ENCODE peak calls at places on chromosome 12, in seven cellular contexts. S is IMR-90; C is CD8-positive, alpha-beta T cell; J is HEK293T; Y is M059J; P is HL-60; V is left lobe of liver. Q is an unnamed sample.

GRCh38 chr12:131105736-131106356 is 152.1 kb downstream of the ADGRD1 start:
- DNase-seq in C (peak), Y (no peak), J (no peak), S (no peak), V (no peak), P (no peak), Q (no peak)

GRCh38 chr12:108196921-108197320 is 67.8 kb downstream of the WSCD2 start:
- DNase-seq in V (no peak), P (no peak), C (no peak), S (no peak), J (no peak), Y (no peak), Q (no peak)

GRCh38 chr12:67069451-67070306 is 199.5 kb upstream of the CAND1 start:
- DNase-seq in P (peak), V (no peak), C (no peak), S (no peak), Y (peak), J (peak), Q (peak)

GRCh38 chr12:15152456-15152855 is 68.8 kb downstream of the RERG start:
- DNase-seq in S (no peak), V (no peak), J (no peak), P (no peak), C (no peak), Y (no peak), Q (peak)

GRCh38 chr12:114481200-114481535 is 75.2 kb upstream of the TBX5 start:
- DNase-seq in S (no peak), Y (no peak), J (no peak), C (no peak), P (no peak), V (no peak), Q (no peak)

GRCh38 chr12:2669560-2669959 is 125.2 kb upstream of the FKBP4 start:
- DNase-seq in S (no peak), J (no peak), P (no peak), C (no peak), V (peak), Y (no peak), Q (no peak)

GRCh38 chr12:32501835-32502333 is 102.5 kb downstream of the FGD4 start:
- DNase-seq in V (peak), S (peak), P (no peak), Y (peak), C (no peak), J (peak), Q (peak)

GRCh38 chr12:131264625-131265024 is 310.9 kb downstream of the ADGRD1 start:
- DNase-seq in P (no peak), C (no peak), S (no peak), V (no peak), J (no peak), Y (peak), Q (no peak)

GRCh38 chr12:132492522-132492921 is 2.6 kb downstream of the FBRSL1 start:
- DNase-seq in V (no peak), P (peak), Y (no peak), S (no peak), C (no peak), J (no peak), Q (no peak)

GRCh38 chr12:32120419-32120818 is 13.8 kb downstream of the BICD1 start:
- DNase-seq in Y (peak), P (no peak), V (no peak), J (no peak), C (no peak), S (peak), Q (peak)

GRCh38 chr12:105272152-105272551 is 36.2 kb upstream of the APPL2 start:
- DNase-seq in V (no peak), P (no peak), C (no peak), J (no peak), S (no peak), Y (no peak), Q (no peak)

GRCh38 chr12:14849664-14850063 is 6.3 kb upstream of the ART4 start:
- DNase-seq in P (no peak), J (no peak), C (no peak), Y (peak), S (peak), V (no peak), Q (no peak)

GRCh38 chr12:127562781-127563180 is 704.2 kb upstream of the TMEM132C start:
- DNase-seq in S (no peak), C (no peak), P (no peak), J (no peak), V (no peak), Y (no peak), Q (no peak)

GRCh38 chr12:69239922-69240624 is 704 bp downstream of the CPSF6 start:
- DNase-seq in P (peak), J (peak), C (peak), Y (peak), V (peak), S (peak), Q (peak)

GRCh38 chr12:116384629-116385485 is 107.4 kb upstream of the MED13L start:
- DNase-seq in V (no peak), P (peak), C (no peak), S (peak), Y (peak), J (no peak), Q (no peak)

GRCh38 chr12:52976574-52977071 is 27.7 kb downstream of the KRT18 start:
- DNase-seq in Y (peak), C (no peak), V (no peak), P (no peak), S (peak), J (no peak), Q (no peak)

GRCh38 chr12:570237-570925 is 92.9 kb downstream of the NINJ2 start:
- DNase-seq in J (peak), V (peak), P (no peak), Y (peak), C (no peak), S (peak), Q (no peak)

GRCh38 chr12:69447892-69448291 is 22.3 kb upstream of the FRS2 start:
- DNase-seq in P (no peak), J (no peak), C (no peak), Y (no peak), V (no peak), S (no peak), Q (no peak)

GRCh38 chr12:130919115-130919514 is 34.6 kb upstream of the ADGRD1 start:
- DNase-seq in V (no peak), P (no peak), J (no peak), C (no peak), Y (no peak), S (no peak), Q (no peak)

GRCh38 chr12:94663702-94664101 is 13.3 kb upstream of the TMCC3 start:
- DNase-seq in C (no peak), P (no peak), S (no peak), J (no peak), Y (no peak), V (no peak), Q (no peak)

GRCh38 chr12:55684761-55685370 is 22.8 kb downstream of the ITGA7 start:
- DNase-seq in J (no peak), P (no peak), C (no peak), V (no peak), S (no peak), Y (no peak), Q (no peak)

GRCh38 chr12:82326905-82327503 is 31.2 kb downstream of the CCDC59 start:
- DNase-seq in P (no peak), J (peak), Y (peak), C (no peak), S (peak), V (no peak), Q (peak)

GRCh38 chr12:58741226-58741625 is 179.1 kb downstream of the LRIG3 start:
- DNase-seq in P (no peak), S (no peak), J (no peak), Y (peak), V (no peak), C (no peak), Q (no peak)

GRCh38 chr12:18700254-18700653 is 37.6 kb downstream of the PLCZ1 start:
- DNase-seq in P (no peak), Y (peak), C (no peak), V (no peak), S (peak), J (no peak), Q (no peak)

GRCh38 chr12:34602213-34602940 is 580.1 kb downstream of the ALG10 start:
- DNase-seq in S (no peak), C (no peak), P (no peak), V (peak), J (no peak), Y (no peak), Q (no peak)

GRCh38 chr12:107847830-107848229 is 73.3 kb downstream of the ASCL4 start:
- DNase-seq in S (no peak), J (no peak), Y (no peak), V (no peak), P (no peak), C (no peak), Q (no peak)

GRCh38 chr12:13610280-13610679 is 371.1 kb downstream of the GRIN2B start:
- DNase-seq in V (no peak), C (no peak), J (no peak), P (no peak), Y (no peak), S (no peak), Q (no peak)